ENCODE peak calls at places on chromosome 13, in four cellular contexts. I is tibial nerve, K is HCT116, L is H1. H is an unnamed sample.

GRCh38 chr13:39481493-39481892 is 121.5 kb downstream of the LHFPL6 start:
- DNase-seq in I (no peak), K (no peak), L (no peak), H (no peak)

GRCh38 chr13:102870677-102871415 is 25.0 kb downstream of the ERCC5 start:
- DNase-seq in I (no peak), K (peak), L (peak), H (peak)

GRCh38 chr13:59157181-59157580 is 1006.5 kb downstream of the DIAPH3 start:
- DNase-seq in I (no peak), K (no peak), L (no peak), H (no peak)

GRCh38 chr13:24931450-24932217 is 164.3 kb upstream of the PABPC3 start:
- DNase-seq in I (no peak), K (no peak), L (no peak), H (no peak)

GRCh38 chr13:51849145-51850101 is 4.4 kb upstream of the TMEM272 start:
- DNase-seq in I (no peak), K (peak), L (peak), H (no peak)

GRCh38 chr13:105798541-105798940 is 736.9 kb downstream of the EFNB2 start:
- DNase-seq in I (no peak), K (no peak), L (no peak), H (no peak)

GRCh38 chr13:51453959-51454703 is 1.3 kb upstream of the INTS6 start:
- DNase-seq in I (no peak), K (no peak), L (no peak), H (no peak)

GRCh38 chr13:101925731-101926130 is 473.3 kb downstream of the ITGBL1 start:
- DNase-seq in I (no peak), K (no peak), L (no peak), H (no peak)

GRCh38 chr13:75079226-75079625 is 402.7 kb downstream of the TBC1D4 start:
- DNase-seq in I (no peak), K (no peak), L (no peak), H (no peak)

GRCh38 chr13:19153782-19154450 is 27.7 kb downstream of the TUBA3C start:
- DNase-seq in I (no peak), K (no peak), L (no peak), H (no peak)

GRCh38 chr13:58994778-58995177 is 1169.0 kb downstream of the DIAPH3 start:
- DNase-seq in I (no peak), K (no peak), L (no peak), H (no peak)

GRCh38 chr13:85864963-85865530 is 65.8 kb upstream of the SLITRK6 start:
- DNase-seq in I (no peak), K (peak), L (no peak), H (no peak)

GRCh38 chr13:74562381-74562780 is 428.2 kb upstream of the KLF12 start:
- DNase-seq in I (no peak), K (no peak), L (no peak), H (no peak)

GRCh38 chr13:51311957-51312520 is 27.5 kb upstream of the SERPINE3 start:
- DNase-seq in I (no peak), K (no peak), L (no peak), H (no peak)

GRCh38 chr13:37869756-37870488 is at the start of gene TRPC4:
- DNase-seq in I (no peak), K (no peak), L (no peak), H (peak)

GRCh38 chr13:51435002-51435578 is 17.7 kb downstream of the INTS6 start:
- DNase-seq in I (no peak), K (no peak), L (no peak), H (no peak)

GRCh38 chr13:43107780-43108179 is 84.4 kb downstream of the DNAJC15 start:
- DNase-seq in I (no peak), K (no peak), L (no peak), H (no peak)

GRCh38 chr13:74064805-74065204 is 69.4 kb downstream of the KLF12 start:
- DNase-seq in I (no peak), K (no peak), L (no peak), H (no peak)

GRCh38 chr13:47420568-47420967 is 523.7 kb upstream of the HTR2A start:
- DNase-seq in I (no peak), K (no peak), L (no peak), H (peak)

GRCh38 chr13:79392882-79393563 is 13.0 kb downstream of the RBM26 start:
- DNase-seq in I (no peak), K (no peak), L (no peak), H (no peak)

GRCh38 chr13:21528616-21529015 is 69.5 kb upstream of the ZDHHC20 start:
- DNase-seq in I (no peak), K (no peak), L (no peak), H (no peak)

GRCh38 chr13:38223093-38223492 is 126.6 kb upstream of the UFM1 start:
- DNase-seq in I (no peak), K (no peak), L (peak), H (no peak)

GRCh38 chr13:50599046-50599445 is 244.4 kb downstream of the DLEU7 start:
- DNase-seq in I (no peak), K (no peak), L (no peak), H (no peak)

DNA sequence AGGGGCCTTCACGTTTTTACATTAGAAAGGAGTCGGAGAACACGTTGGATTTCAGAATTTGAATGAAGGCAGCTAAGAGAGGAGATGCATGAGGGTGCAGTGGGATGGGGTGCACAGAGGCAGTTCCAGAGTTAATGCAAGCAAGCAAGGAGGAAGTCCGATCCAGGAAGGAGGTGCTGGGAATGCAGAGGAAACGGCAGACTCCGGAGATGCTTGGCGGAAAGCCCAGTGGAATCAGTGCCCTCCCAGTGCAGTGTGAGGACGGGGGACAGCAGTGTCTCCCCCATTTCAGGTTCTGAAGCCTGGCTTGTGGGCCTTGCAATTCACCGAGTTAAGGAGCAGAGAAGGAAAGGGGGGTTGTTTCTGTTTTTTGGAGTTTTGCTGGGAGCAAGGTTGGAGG is 100.4 kb downstream of the COL4A2 start:
- DNase-seq in I (no peak), K (no peak), L (no peak), H (no peak)
- H3K27ac ChIP-seq in I (peak), K (no peak), L (no peak), H (no peak)

GRCh38 chr13:48626077-48626449 is 27.7 kb upstream of the CYSLTR2 start:
- DNase-seq in I (no peak), K (no peak), L (no peak), H (peak)
- H3K4me3 ChIP-seq in I (no peak), K (no peak), L (no peak), H (peak)

GRCh38 chr13:41458187-41458938 is 1.0 kb downstream of the RGCC start:
- DNase-seq in I (no peak), K (no peak), L (no peak), H (peak)
- TF ChIP-seq POLR2A in I (peak), K (no peak), L (no peak), H (no peak)

GRCh38 chr13:99302637-99303505 is 4.3 kb downstream of the GPR183 start:
- DNase-seq in I (no peak), K (no peak), L (no peak), H (no peak)

GRCh38 chr13:99304541-99304940 is 2.7 kb downstream of the GPR183 start:
- DNase-seq in I (no peak), K (no peak), L (no peak), H (no peak)

GRCh38 chr13:99301913-99302636 is 5.1 kb downstream of the GPR183 start:
- DNase-seq in I (no peak), K (no peak), L (no peak), H (no peak)

GRCh38 chr13:99305180-99305965 is 1.8 kb downstream of the GPR183 start:
- DNase-seq in I (no peak), K (no peak), L (no peak), H (no peak)

GRCh38 chr13:99303863-99304521 is 3.2 kb downstream of the GPR183 start:
- DNase-seq in I (no peak), K (no peak), L (no peak), H (peak)
- H3K27ac ChIP-seq in I (peak), K (no peak), L (no peak), H (no peak)

GRCh38 chr13:23696610-23697009 is 126.4 kb downstream of the TNFRSF19 start:
- DNase-seq in I (no peak), K (no peak), L (no peak), H (no peak)
- H3K4me3 ChIP-seq in I (no peak), K (no peak), L (no peak), H (no peak)

GRCh38 chr13:97431365-97431764 is 2.6 kb upstream of the RAP2A start:
- DNase-seq in I (no peak), K (no peak), L (no peak), H (no peak)

GRCh38 chr13:97433727-97434416 is at the start of gene RAP2A:
- DNase-seq in I (peak), K (peak), L (peak), H (peak)

GRCh38 chr13:97430296-97430695 is 3.7 kb upstream of the RAP2A start:
- DNase-seq in I (no peak), K (no peak), L (no peak), H (no peak)

GRCh38 chr13:97432917-97433726 is 847 bp upstream of the RAP2A start:
- DNase-seq in I (peak), K (peak), L (peak), H (peak)

DNA sequence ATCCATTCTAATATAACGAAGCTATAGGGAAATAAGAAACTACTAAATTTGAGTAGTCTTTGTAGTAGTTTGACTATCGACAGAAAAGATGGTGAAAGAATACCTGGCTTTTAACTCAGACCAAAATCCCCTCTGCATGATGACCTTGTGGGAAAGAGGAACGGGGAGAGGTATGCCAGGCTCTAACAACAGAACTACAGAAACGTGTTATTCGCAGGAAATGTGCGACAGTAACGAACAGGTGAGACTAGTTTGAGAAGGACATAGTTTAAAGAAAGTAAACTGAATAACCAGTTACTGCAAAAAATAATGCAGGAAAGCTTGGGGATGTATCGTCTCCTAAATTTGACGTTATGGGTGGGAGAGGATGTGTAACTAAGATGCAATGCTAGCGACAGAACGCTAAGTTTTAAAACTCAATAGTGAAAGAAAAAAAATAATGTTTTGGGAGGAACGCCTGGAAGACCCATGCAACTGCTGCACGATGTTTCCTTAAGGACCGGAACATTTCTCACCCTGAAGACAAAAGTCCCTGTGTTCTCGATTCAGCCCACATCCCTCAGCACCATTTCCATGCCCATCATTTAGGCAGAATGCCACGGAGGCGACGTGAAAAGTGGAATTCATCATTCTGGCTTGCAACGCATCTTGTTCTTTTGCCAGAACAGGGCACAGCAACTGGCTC is 1.6 kb upstream of the RAP2A start:
- DNase-seq in I (no peak), K (no peak), L (no peak), H (no peak)
- TF ChIP-seq POLR2A in I (no peak), K (no peak), L (peak), H (peak)

DNA sequence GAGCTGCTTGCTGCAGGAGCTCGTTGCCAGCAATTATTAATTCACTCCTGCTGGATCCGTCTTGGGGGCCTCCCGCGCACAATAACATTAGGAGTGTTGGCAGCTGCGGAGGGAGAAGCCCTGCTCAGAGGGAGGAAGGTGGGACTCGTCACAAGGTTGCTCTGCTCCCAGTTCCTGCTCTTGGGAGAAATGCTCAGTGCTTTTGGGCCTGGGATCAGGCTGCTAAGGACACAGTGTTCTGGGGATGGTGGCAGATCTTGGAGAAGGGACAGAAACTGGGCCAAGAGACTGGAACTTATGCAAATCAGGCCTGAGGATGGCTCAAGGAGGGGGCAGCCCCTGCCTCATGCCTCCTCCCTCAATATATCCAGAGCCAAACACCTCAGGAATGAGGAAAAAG is 78.9 kb upstream of the OLFM4 start:
- DNase-seq in I (no peak), K (no peak), L (no peak), H (no peak)
- H3K27ac ChIP-seq in I (no peak), K (no peak), L (no peak), H (no peak)

DNA sequence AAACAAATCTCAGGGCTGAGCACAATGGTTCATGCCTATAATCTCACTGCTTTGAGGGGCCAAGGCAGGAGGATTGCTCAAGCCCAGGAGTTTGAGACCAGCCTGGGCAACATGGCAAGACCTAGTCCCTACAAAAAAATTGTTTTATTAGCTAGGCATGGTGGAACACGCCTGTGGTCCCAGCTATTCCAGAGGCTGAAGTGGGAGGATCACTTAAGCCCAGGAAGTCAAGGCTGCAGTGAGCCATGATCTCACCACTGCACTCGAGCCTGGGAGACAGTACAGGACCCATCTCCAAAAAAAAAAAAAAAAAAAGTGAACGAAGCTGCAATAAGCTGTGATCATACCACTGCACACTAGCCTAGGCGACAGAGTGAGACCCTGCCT is 25.1 kb downstream of the ABCC4 start:
- DNase-seq in I (no peak), K (no peak), L (no peak), H (no peak)
- H3K4me3 ChIP-seq in I (no peak), K (no peak), L (no peak), H (no peak)

GRCh38 chr13:41310963-41311606 is at the start of gene NAA16:
- DNase-seq in I (peak), K (peak), L (peak), H (peak)

GRCh38 chr13:41304551-41304950 is 6.5 kb upstream of the NAA16 start:
- DNase-seq in I (no peak), K (no peak), L (no peak), H (no peak)

GRCh38 chr13:41306271-41307150 is 4.6 kb upstream of the NAA16 start:
- DNase-seq in I (no peak), K (no peak), L (no peak), H (no peak)

GRCh38 chr13:41311607-41312500 is 787 bp downstream of the NAA16 start:
- DNase-seq in I (no peak), K (no peak), L (no peak), H (peak)

GRCh38 chr13:41308241-41308640 is 2.8 kb upstream of the NAA16 start:
- DNase-seq in I (no peak), K (no peak), L (no peak), H (no peak)
- TF ChIP-seq POLR2A in I (no peak), K (no peak), L (no peak), H (no peak)

DNA sequence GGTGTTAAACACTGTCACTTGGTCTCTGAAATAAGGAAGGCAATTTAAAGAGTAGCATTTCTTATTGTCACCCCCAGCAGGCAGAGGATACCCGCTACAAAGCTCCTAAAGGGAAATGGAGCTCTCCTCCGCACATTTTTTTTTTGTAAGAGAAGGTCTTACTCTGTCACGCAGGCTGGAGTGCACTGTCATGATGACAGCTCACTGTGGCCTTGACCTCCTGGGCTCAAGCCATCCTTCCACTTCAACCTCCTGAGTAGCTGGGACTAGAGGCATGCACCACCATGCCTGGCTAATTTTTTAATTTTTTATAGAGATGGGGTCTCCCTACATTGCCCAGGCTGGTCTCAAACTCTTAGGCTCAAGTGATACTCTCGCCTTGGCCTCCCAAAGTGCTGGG is 32.3 kb downstream of the SLC25A30 start:
- DNase-seq in I (no peak), K (no peak), L (no peak), H (no peak)
- H3K27ac ChIP-seq in I (no peak), K (no peak), L (no peak), H (no peak)

H was measured in adrenal gland.